ENCODE peak calls at places on chromosomes 13 and 19, in four cellular contexts. W is tibial nerve, F is heart left ventricle, P is breast epithelium. Y is an unnamed sample.

GRCh38 chr13:81406639-81407292 is 1065.8 kb upstream of the SPRY2 start:
- DNase-seq in W (no peak), F (no peak), P (no peak), Y (no peak)

GRCh38 chr13:32233062-32233461 is 82.1 kb downstream of the ZAR1L start:
- DNase-seq in W (no peak), F (no peak), P (no peak), Y (no peak)

GRCh38 chr19:10295305-10295846 is 5.6 kb downstream of the ICAM5 start:
- DNase-seq in W (no peak), F (no peak), P (no peak), Y (no peak)

GRCh38 chr19:38683393-38684077 is 36.1 kb downstream of the ACTN4 start:
- DNase-seq in W (no peak), F (peak; percentile 46), P (peak; percentile 88), Y (peak; percentile 76)

GRCh38 chr13:48891586-48891985 is 84.1 kb upstream of the FNDC3A start:
- DNase-seq in W (no peak), F (no peak), P (no peak), Y (peak; percentile 9)

GRCh38 chr13:108924154-108924940 is 294.9 kb downstream of the MYO16 start:
- DNase-seq in W (no peak), F (no peak), P (no peak), Y (no peak)

GRCh38 chr19:19345970-19346369 is 25.3 kb downstream of the MAU2 start:
- DNase-seq in W (no peak), F (no peak), P (no peak), Y (no peak)

GRCh38 chr19:16025108-16026101 is 50.9 kb upstream of the TPM4 start:
- DNase-seq in W (no peak), F (no peak), P (peak; percentile 51), Y (peak; percentile 96)

GRCh38 chr13:65966991-65967451 is 1263.1 kb downstream of the PCDH9 start:
- DNase-seq in W (no peak), F (no peak), P (no peak), Y (peak; percentile 15)

GRCh38 chr13:28622286-28622685 is 36.6 kb upstream of the POMP start:
- DNase-seq in W (no peak), F (peak; percentile 44), P (no peak), Y (no peak)

GRCh38 chr13:114268344-114269280 is 12.8 kb upstream of the UPF3A start:
- DNase-seq in W (no peak), F (no peak), P (no peak), Y (no peak)

GRCh38 chr13:51456510-51456909 is 3.7 kb upstream of the INTS6 start:
- DNase-seq in W (no peak), F (no peak), P (no peak), Y (no peak)

GRCh38 chr13:71242191-71242590 is 624.8 kb downstream of the DACH1 start:
- DNase-seq in W (no peak), F (no peak), P (no peak), Y (no peak)

GRCh38 chr13:64793131-64793530 is 2437.0 kb downstream of the PCDH9 start:
- DNase-seq in W (no peak), F (no peak), P (no peak), Y (no peak)

GRCh38 chr19:11373166-11373884 is 1.1 kb upstream of the SWSAP1 start:
- DNase-seq in W (no peak), F (no peak), P (no peak), Y (no peak)

GRCh38 chr13:110319774-110320509 is 12.9 kb downstream of the COL4A2 start:
- DNase-seq in W (no peak), F (no peak), P (no peak), Y (peak; percentile 98)

GRCh38 chr19:29804493-29804892 is 7.3 kb upstream of the CCNE1 start:
- DNase-seq in W (no peak), F (no peak), P (no peak), Y (no peak)

GRCh38 chr19:7500811-7501450 is 12.1 kb upstream of the PEX11G start:
- DNase-seq in W (no peak), F (no peak), P (peak; percentile 80), Y (no peak)

GRCh38 chr13:39765801-39766463 is 110.5 kb downstream of the COG6 start:
- DNase-seq in W (no peak), F (peak; percentile 34), P (no peak), Y (no peak)

GRCh38 chr13:114257014-114257413 is 22.3 kb downstream of the CDC16 start:
- DNase-seq in W (no peak), F (no peak), P (no peak), Y (no peak)

GRCh38 chr19:51354742-51355148 is 11.4 kb downstream of the ETFB start:
- DNase-seq in W (no peak), F (no peak), P (no peak), Y (no peak)

GRCh38 chr19:6723108-6723618 is 2.7 kb upstream of the C3 start:
- DNase-seq in W (no peak), F (no peak), P (no peak), Y (no peak)

GRCh38 chr13:89066868-89067466 is 1395.8 kb downstream of the SLITRK5 start:
- DNase-seq in W (no peak), F (no peak), P (no peak), Y (peak; percentile 7)

GRCh38 chr13:109669956-109670355 is 116.4 kb downstream of the IRS2 start:
- DNase-seq in W (no peak), F (no peak), P (no peak), Y (no peak)

GRCh38 chr13:73335226-73335625 is 276.4 kb downstream of the KLF5 start:
- DNase-seq in W (no peak), F (no peak), P (no peak), Y (no peak)

GRCh38 chr19:11047856-11048255 is 41.4 kb upstream of the LDLR start:
- DNase-seq in W (no peak), F (no peak), P (no peak), Y (no peak)

GRCh38 chr13:79901336-79901735 is 420.4 kb downstream of the NDFIP2 start:
- DNase-seq in W (no peak), F (no peak), P (no peak), Y (no peak)

GRCh38 chr19:29662278-29662603 is 3.0 kb upstream of the PLEKHF1 start:
- DNase-seq in W (no peak), F (no peak), P (no peak), Y (no peak)

GRCh38 chr19:6318772-6319171 is 14.6 kb downstream of the ACER1 start:
- DNase-seq in W (no peak), F (no peak), P (no peak), Y (peak; percentile 90)

GRCh38 chr19:6058411-6059201 is 51.7 kb downstream of the RFX2 start:
- DNase-seq in W (no peak), F (no peak), P (peak; percentile 36), Y (no peak)

GRCh38 chr13:109348514-109349340 is 437.7 kb downstream of the IRS2 start:
- DNase-seq in W (no peak), F (no peak), P (no peak), Y (peak; percentile 37)

GRCh38 chr19:35211545-35212230 is 16.9 kb downstream of the FAM187B start:
- DNase-seq in W (peak; percentile 24), F (peak; percentile 58), P (no peak), Y (no peak)

GRCh38 chr13:111460548-111461444 is 140.4 kb downstream of the TEX29 start:
- DNase-seq in W (no peak), F (no peak), P (no peak), Y (peak; percentile 39)

GRCh38 chr13:42925626-42926025 is 66.4 kb downstream of the EPSTI1 start:
- DNase-seq in W (no peak), F (no peak), P (no peak), Y (no peak)

GRCh38 chr19:47499863-47500830 is 14.7 kb downstream of the NAPA start:
- DNase-seq in W (no peak), F (no peak), P (peak; percentile 85), Y (no peak)
- TF ChIP-seq POLR2A in W (no peak), F (no peak), P (no peak), Y (no peak)

DNA sequence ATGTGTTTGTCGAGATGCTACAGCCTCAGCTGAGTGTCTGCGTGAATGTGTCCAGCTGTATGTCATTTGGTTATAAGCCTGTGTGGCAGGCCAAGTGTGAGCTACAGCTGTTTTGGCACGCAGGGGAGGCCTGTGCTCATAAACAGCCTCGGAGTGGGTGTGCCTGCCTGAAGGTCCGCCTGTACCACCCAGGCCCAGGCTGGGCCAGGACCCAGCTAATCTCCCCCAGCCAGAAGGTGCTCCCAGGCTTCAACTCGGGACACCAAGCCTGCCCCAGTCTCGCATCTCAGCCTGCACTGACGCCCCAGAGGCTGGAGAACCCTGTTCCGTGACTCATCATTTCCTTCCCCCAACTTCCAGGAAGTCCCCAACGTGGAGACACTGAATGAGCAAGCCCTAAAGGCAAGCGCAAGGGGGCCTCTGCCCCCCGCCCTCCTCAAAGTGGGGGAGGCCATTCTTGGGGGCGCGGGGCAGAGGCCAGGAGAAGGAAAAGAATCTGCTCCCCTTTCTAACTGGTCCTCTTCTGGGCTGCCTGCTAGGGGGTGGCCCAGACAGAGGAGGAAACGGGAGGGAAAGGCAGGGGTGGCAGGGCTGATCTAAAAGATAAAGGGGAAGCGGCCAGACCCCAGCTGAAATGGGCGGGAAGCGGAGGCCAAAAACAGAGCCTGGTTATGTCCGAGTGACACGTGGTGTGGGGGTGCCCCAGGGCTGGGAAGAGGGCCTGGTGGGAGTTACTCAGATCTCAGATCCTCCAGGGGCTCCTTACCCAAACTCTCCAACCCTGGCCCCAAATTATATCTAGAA is 2.0 kb downstream of the SLC1A5 start:
- DNase-seq in W (peak; percentile 53), F (peak; percentile 67), P (peak; percentile 61), Y (peak; percentile 60)
- TF ChIP-seq POLR2A in W (no peak), F (no peak), P (peak; percentile 17), Y (no peak)

DNA sequence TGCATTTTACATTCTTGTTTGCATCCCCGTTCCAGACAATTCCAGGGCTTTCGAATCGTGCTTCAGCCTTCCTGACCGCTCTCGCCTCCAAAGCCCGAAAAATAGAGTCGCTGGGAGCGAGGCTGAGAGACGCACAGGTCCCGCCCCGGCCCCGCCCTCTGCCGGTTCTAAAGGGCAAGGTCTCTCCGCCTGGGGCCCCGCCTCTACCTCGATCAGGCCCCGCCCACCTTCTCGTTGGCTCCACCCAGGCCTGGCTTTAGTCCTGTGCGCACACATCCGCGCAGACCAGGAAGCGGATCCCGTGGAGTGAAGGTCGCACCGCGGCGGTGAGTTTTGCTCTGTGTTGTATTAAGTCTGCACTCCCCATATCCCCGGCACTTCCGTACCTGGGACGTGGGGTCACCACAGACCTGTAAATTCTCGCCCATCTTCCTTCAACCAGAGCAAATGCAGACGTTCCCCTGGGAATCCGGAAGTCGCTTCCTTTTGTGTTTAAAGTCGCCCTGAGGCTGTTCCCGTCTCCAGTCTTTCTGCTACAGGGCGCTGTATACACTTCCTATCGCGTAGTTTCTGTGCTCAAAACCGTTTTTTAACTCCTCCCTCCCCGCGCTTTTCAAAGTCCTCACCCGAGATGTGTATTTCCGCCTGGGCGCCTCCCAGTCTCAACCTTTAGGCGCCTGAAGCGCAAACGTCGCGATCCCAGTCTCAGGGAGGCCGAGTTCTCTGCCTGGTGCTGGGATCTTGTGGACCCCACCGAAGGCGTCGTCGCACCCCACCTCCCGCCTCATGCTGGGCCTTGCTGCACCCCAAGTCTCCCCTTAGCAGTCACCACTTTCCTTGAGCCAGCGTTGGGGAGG is at the start of gene ZNF701:
- DNase-seq in W (peak; percentile 93), F (peak; percentile 96), P (peak; percentile 98), Y (peak; percentile 63)
- TF ChIP-seq POLR2A in W (peak; percentile 57), F (peak; percentile 96), P (peak; percentile 77), Y (peak; percentile 93)

DNA sequence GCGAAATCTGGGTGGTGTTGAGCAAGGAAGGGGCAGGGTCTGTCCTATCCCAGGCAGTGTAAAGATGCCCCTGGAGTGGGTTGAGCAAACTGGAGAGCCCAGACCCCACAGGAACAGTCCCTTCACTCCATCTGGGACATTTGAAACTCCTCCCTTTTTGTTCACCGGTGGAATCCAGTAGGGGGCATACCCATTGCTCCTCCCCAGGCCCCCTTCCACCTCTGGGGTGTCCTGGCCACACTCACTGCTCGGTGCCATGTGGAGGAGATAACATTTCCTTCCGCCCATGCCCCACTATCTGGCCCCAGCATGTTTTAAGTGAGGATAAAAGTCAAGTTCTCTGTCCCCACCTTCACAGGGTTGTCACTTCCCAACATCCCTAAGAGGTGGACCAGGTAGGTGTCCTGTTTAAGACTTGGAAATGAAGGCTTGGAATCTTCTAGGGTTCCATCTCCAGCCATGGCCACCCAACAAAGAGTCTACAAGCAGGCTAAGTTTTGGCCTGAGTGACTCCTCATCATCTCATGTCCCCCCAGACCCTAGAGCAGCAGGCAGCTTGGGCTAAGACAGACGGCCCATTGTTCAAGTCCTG is 9.2 kb downstream of the ZNF526 start:
- DNase-seq in W (no peak), F (no peak), P (no peak), Y (no peak)
- TF ChIP-seq POLR2A in W (no peak), F (no peak), P (no peak), Y (no peak)